ENCODE peak calls at places on chromosome 11, in five cellular contexts. A, S, D, H and I are unnamed samples.

GRCh38 chr11:68433541-68433940 is 27.0 kb upstream of the PPP6R3 start:
- DNase-seq in A (no peak), S (no peak), D (no peak), H (no peak), I (no peak)

GRCh38 chr11:55811067-55811466 is at the start of gene OR5L1:
- DNase-seq in A (no peak), S (no peak), D (no peak), H (no peak), I (no peak)

GRCh38 chr11:27179334-27179733 is 138.7 kb downstream of the BBOX1 start:
- DNase-seq in A (no peak), S (no peak), D (no peak), H (no peak), I (no peak)

GRCh38 chr11:110778351-110778750 is 66.1 kb upstream of the ARHGAP20 start:
- DNase-seq in A (no peak), S (no peak), D (no peak), H (no peak), I (peak)

GRCh38 chr11:101407324-101407723 is 176.5 kb downstream of the TRPC6 start:
- DNase-seq in A (no peak), S (no peak), D (no peak), H (no peak), I (no peak)

GRCh38 chr11:102318469-102318868 is 1.2 kb downstream of the BIRC3 start:
- DNase-seq in A (no peak), S (no peak), D (no peak), H (no peak), I (peak)

GRCh38 chr11:115084191-115084590 is 405.9 kb downstream of the NXPE2 start:
- DNase-seq in A (no peak), S (no peak), D (no peak), H (no peak), I (no peak)

GRCh38 chr11:123472236-123472935 is 42.3 kb downstream of the GRAMD1B start:
- DNase-seq in A (no peak), S (no peak), D (no peak), H (no peak), I (peak)

GRCh38 chr11:107785401-107785800 is 73.2 kb downstream of the SLC35F2 start:
- DNase-seq in A (peak), S (peak), D (no peak), H (no peak), I (no peak)

GRCh38 chr11:120613264-120614226 is 102.0 kb downstream of the GRIK4 start:
- DNase-seq in A (no peak), S (no peak), D (no peak), H (no peak), I (no peak)

GRCh38 chr11:34299962-34300350 is 57.9 kb downstream of the ABTB2 start:
- DNase-seq in A (no peak), S (no peak), D (no peak), H (no peak), I (no peak)

GRCh38 chr11:926341-926916 is 759 bp downstream of the AP2A2 start:
- DNase-seq in A (no peak), S (peak), D (no peak), H (peak), I (peak)

DNA sequence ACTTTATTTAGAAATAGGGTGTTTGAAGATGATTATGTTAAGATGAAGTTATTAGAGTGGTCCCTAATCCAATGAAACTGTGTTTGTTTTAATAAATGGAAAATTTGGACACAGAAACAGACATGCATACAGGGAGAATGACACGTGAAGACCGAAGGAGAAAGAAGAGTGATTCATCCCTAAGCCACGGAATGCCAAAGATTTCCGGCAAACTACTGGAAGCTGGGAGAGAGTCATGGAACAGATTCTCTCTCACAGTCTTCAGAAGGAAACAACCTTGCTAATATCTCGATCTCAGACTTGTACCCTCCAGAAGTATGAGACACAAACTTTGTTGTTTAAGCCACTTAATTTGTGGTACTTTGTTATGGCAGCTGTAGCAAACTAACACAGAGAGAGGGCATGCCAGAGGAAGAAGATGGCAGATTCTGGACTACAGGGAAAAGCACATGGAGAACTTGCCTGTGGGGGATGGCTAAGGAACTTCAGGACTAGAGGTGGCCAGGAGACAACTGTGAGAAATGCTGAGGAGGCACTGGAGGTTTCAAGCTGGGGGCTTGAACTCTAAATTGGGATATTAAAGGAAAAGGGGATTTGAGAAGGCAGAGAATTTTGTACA is 733.5 kb upstream of the CCDC90B start:
- DNase-seq in A (no peak), S (no peak), D (no peak), H (no peak), I (no peak)
- TF ChIP-seq JUND in A (no peak), S (no peak), D (no peak), H (no peak), I (no peak)

GRCh38 chr11:65225284-65226102 is 36.3 kb upstream of the POLA2 start:
- DNase-seq in A (peak), S (peak), D (peak), H (no peak), I (no peak)

GRCh38 chr11:65223031-65223430 is 38.7 kb upstream of the POLA2 start:
- DNase-seq in A (no peak), S (no peak), D (no peak), H (no peak), I (no peak)

GRCh38 chr11:65227879-65228278 is 33.9 kb upstream of the POLA2 start:
- DNase-seq in A (no peak), S (no peak), D (no peak), H (no peak), I (no peak)

GRCh38 chr11:65226103-65226442 is 35.7 kb upstream of the POLA2 start:
- DNase-seq in A (no peak), S (no peak), D (no peak), H (no peak), I (no peak)

DNA sequence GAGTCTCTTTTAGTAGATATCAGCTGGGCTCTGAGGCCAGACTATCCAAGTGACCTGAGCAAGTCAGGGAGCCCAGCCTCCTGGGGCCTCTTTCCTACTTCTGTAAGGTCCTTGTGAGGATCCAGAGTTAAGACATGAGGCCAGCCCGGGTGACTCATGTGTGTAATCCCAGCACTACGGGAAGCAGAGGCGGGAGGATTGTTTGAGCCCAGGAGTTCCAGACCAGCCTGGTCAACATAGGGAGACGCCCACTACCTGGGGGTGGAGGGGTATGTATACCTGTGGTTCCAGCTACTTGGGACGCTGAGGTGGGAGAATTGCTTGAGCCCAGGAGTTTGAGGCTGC is 36.9 kb upstream of the POLA2 start:
- DNase-seq in A (no peak), S (peak), D (no peak), H (peak), I (no peak)
- TF ChIP-seq JUND in A (no peak), S (peak), D (no peak), H (peak), I (no peak)

GRCh38 chr11:92623055-92623454 is 346.4 kb upstream of the MTNR1B start:
- DNase-seq in A (no peak), S (no peak), D (no peak), H (no peak), I (no peak)
- TF ChIP-seq JUND in A (no peak), S (no peak), D (no peak), H (no peak), I (no peak)

GRCh38 chr11:133157180-133157579 is 375.1 kb downstream of the OPCML start:
- DNase-seq in A (no peak), S (peak), D (no peak), H (no peak), I (peak)

GRCh38 chr11:133163463-133164419 is 368.6 kb downstream of the OPCML start:
- DNase-seq in A (no peak), S (peak), D (peak), H (no peak), I (peak)

GRCh38 chr11:133162228-133162627 is 370.1 kb downstream of the OPCML start:
- DNase-seq in A (no peak), S (no peak), D (no peak), H (no peak), I (no peak)

GRCh38 chr11:133164986-133165385 is 367.3 kb downstream of the OPCML start:
- DNase-seq in A (no peak), S (no peak), D (no peak), H (no peak), I (no peak)

DNA sequence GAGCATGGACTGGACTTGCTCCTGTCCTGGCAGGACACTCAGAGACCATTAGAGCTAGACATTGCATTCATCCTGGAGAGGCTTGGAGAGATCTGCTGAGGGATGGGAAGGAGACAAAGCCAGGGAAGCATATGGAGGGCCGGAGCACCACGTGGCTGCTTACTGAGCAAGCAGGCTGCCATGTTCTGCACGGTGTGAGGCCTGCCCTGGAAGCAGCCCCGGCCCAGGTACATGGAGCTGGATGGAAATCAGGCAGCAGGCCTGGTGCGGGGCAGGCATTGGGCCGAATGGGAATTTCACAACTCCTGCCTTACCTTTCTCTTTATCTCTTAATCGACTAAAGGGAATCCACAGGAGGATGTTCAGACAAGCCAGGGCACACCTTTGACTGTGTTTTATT is 371.5 kb downstream of the OPCML start:
- DNase-seq in A (no peak), S (no peak), D (no peak), H (no peak), I (no peak)
- TF ChIP-seq JUND in A (no peak), S (no peak), D (no peak), H (no peak), I (no peak)

DNA sequence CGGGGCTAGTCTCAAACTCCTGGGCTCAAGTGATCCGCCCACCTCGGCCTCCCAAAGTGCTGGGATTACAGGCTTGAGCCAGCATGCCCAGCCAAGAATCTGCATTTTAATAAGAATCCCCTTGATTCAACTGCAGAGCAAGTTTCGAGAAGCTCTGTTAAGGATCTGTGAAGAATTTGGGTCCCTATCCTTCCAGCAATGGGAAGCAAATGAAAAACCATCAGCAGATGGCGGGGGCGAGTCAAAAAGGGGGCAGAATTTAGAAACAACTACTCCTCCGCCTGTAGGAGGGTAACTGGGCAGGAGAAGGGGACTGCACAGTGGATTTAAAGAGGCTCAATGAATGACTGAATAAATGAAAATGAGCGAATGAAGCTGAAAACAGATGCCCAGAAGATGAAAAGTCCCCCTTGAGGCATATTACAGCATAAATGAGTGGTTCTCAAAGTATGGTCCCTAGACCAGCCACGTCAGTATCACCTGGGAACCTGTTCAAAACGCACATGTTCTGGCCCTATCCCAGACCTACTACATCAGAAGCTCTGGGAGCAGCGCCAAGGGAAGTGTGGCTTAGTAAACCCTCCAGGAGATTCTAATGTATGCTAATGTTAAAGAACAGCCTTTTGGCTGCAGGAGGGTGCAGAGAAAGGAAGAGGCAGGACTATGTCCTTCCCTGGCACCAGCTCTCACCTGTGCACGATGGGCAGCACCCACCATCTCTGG is 15.0 kb downstream of the VWCE start:
- DNase-seq in A (no peak), S (no peak), D (no peak), H (no peak), I (no peak)
- TF ChIP-seq JUND in A (no peak), S (no peak), D (no peak), H (no peak), I (no peak)

GRCh38 chr11:128714121-128714520 is 20.2 kb downstream of the FLI1 start:
- DNase-seq in A (no peak), S (no peak), D (no peak), H (no peak), I (no peak)

GRCh38 chr11:128708660-128709059 is 14.8 kb downstream of the FLI1 start:
- DNase-seq in A (no peak), S (no peak), D (no peak), H (no peak), I (no peak)

GRCh38 chr11:128713595-128713994 is 19.7 kb downstream of the FLI1 start:
- DNase-seq in A (no peak), S (no peak), D (no peak), H (no peak), I (no peak)

GRCh38 chr11:128709402-128709801 is 15.5 kb downstream of the FLI1 start:
- DNase-seq in A (no peak), S (no peak), D (peak), H (no peak), I (no peak)

DNA sequence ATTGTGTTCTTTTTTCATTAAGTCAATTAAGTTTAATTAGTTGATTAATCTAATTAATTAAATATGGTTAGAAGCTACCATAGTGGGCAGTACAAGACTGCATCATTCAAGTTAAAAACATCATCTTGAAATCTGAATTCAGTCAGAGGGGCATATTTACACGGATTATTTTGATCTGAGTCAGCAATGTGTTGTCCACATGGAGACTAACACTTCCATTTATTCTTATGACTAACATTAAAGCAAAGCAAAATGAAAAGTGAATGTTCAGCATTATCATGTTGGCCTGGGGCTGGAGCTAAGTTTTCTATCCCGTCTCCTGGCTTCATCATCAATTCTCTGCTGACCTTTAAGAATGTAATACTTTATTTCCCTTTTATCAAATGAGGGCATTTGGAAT is 17.3 kb downstream of the FLI1 start:
- DNase-seq in A (no peak), S (no peak), D (no peak), H (no peak), I (no peak)
- TF ChIP-seq JUND in A (no peak), S (no peak), D (no peak), H (no peak), I (no peak)

DNA sequence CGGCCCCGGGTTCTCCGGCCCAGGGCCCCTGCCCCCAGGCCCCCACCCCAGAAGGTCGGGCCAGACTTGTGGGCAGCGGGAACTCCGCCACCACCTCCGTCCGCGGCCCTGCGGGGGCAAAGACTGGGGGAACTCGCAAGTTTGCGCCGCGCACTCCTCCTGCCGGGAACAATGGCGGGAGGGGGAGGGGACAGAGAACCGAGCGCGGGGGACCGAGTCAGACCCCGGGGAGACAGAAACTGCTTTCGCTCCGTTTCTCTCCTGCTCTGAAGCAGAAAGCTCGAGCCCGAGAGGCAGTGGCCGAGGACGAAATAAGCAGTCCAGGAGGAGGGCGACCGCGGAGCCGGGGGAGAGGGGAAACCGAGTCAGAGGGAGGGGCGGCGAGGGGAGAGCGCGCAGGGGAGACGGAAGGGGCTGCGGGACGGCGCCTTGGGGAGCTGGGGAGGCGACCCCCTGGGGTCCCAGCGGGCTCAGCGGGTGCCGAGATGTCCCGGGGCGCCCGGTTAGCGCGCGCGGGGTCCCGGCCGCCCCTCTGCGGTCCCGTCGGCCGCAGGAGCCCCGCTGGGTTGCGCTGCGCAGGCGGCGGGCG is 553 bp downstream of the TP53I11 start:
- DNase-seq in A (peak), S (no peak), D (no peak), H (no peak), I (no peak)
- TF ChIP-seq JUND in A (no peak), S (no peak), D (no peak), H (no peak), I (no peak)

DNA sequence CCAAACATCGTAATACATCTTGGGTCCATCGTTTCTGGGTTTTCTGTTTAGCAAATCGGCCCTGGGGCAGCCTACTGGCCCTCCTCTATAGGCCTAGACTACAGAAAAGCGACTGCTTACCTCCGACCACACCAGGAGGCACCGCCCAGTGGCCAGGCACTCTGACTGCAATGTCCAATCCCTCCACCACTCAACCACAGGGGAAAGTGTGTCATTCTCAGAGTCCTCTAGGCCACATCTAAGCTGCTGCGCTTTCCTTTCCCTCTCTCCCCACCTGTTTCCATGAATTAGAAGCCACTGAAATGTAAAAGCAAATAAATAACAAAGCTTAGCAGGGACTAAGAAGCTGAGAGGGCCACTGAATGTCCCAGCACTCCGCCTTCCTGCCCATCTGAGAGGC is 50.2 kb upstream of the FLI1 start:
- DNase-seq in A (no peak), S (no peak), D (no peak), H (no peak), I (no peak)
- TF ChIP-seq JUND in A (no peak), S (no peak), D (no peak), H (no peak), I (no peak)